ENCODE peak calls at places on chromosomes 4 and X, in five cellular contexts. C is choroid plexus epithelial cell, D is AG10803, W is transverse colon, O is GM10248. J is an unnamed sample.

GRCh38 chr4:164892018-164892417 is 15.0 kb downstream of the APELA start:
- DNase-seq in C (no peak), D (no peak), W (no peak), O (no peak), J (no peak)

GRCh38 chrX:138745215-138745614 is 33.7 kb upstream of the FGF13 start:
- DNase-seq in C (peak; percentile 50), D (peak; percentile 53), W (no peak), O (peak; percentile 13), J (no peak)

GRCh38 chrX:136789856-136790255 is 9.1 kb upstream of the ARHGEF6 start:
- DNase-seq in C (no peak), D (no peak), W (no peak), O (no peak), J (no peak)

GRCh38 chr4:185640809-185641675 is 105.7 kb upstream of the PDLIM3 start:
- DNase-seq in C (peak; percentile 94), D (peak; percentile 84), W (no peak), O (peak; percentile 51), J (peak; percentile 59)

GRCh38 chr4:148173397-148174017 is 268.7 kb downstream of the NR3C2 start:
- DNase-seq in C (peak; percentile 10), D (no peak), W (peak; percentile 22), O (no peak), J (no peak)

GRCh38 chr4:128006592-128006991 is 41.4 kb downstream of the ABHD18 start:
- DNase-seq in C (peak; percentile 59), D (no peak), W (no peak), O (no peak), J (no peak)

GRCh38 chrX:63270873-63271272 is 80.3 kb downstream of the SPIN4 start:
- DNase-seq in C (no peak), D (no peak), W (no peak), O (no peak), J (no peak)

GRCh38 chr4:6658635-6659075 is 18.2 kb downstream of the MRFAP1 start:
- DNase-seq in C (peak; percentile 54), D (peak; percentile 58), W (peak; percentile 28), O (no peak), J (no peak)

GRCh38 chr4:38873290-38873949 is 5.8 kb downstream of the FAM114A1 start:
- DNase-seq in C (no peak), D (no peak), W (no peak), O (no peak), J (peak; percentile 50)

GRCh38 chr4:62232755-62233280 is 1032.7 kb downstream of the ADGRL3 start:
- DNase-seq in C (no peak), D (no peak), W (no peak), O (no peak), J (no peak)

GRCh38 chrX:131677655-131678628 is 134.1 kb downstream of the OR13H1 start:
- DNase-seq in C (peak; percentile 33), D (peak; percentile 5), W (peak; percentile 31), O (peak; percentile 73), J (no peak)

GRCh38 chr4:144968606-144969005 is 129.4 kb downstream of the ANAPC10 start:
- DNase-seq in C (no peak), D (no peak), W (no peak), O (no peak), J (no peak)

GRCh38 chr4:144948009-144948408 is 150.0 kb downstream of the ANAPC10 start:
- DNase-seq in C (no peak), D (no peak), W (no peak), O (no peak), J (no peak)

DNA sequence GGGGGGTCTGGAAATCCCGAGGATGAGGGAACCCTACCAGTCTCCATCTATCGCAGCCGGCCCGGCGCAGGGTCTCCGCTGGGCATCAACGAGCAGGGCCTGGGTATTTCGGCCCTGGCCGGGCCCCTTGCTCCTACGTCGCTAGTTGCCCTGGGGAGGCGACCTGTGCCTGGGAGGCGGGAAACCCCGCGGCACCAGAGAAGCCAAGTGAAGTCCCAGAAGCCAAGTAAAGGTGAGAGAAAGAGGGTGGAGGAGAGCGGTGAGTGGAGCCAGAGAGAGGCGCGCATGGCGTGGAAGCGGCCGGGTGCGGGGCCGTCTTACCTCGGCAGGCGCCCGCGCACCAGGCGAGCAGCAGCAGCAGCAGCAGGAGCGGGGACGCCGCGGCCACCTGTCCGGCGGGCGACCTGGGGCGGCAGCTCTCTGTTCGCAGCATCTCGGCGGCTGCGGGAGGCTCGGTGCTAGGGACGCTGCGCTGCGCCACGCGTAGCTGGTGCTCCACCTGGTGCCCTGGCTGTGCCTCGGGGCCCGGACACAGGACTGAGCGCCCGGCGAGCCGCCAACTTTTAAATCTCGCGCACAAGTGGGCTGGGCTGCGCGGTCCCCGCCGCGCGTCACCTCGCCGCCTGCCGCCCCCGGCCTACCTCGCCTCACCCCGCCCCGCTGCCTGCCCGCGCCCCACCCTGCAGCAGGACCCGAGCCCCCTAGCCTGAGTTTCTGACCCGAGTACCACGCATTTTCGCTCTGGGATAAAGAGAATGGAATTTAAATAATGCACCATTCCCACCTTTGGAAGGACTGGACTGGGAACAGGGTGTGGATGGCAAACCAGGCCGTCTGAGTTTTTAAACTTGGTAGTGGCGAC is at the start of gene NMU:
- DNase-seq in C (no peak), D (no peak), W (peak; percentile 54), O (peak; percentile 55), J (peak; percentile 36)
- TF ChIP-seq CTCF in C (no peak), D (no peak), W (no peak), O (peak; percentile 26), J (peak; percentile 75)

DNA sequence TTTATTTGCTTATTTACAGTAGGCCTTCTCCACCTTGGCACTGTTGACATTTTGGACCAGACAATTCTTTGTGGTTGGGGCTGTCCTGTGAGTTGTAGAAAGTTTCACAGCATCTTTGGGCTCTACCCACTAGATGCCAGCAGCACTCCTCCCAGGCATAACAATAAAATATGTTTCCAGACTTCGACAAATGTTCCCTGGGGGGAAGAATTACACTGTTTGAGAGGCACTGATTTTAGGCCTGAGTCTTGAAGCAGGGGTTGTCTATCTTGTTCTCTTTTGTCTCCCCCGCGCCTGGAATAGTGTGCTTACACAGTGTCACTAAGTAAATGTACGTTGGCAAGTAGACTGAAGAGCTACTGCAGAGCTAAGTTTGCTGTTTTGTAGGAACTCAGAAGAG is 254.4 kb upstream of the BOD1L1 start:
- DNase-seq in C (peak; percentile 47), D (no peak), W (no peak), O (no peak), J (no peak)
- TF ChIP-seq CTCF in C (peak; percentile 48), D (peak; percentile 46), W (no peak), O (no peak), J (no peak)

DNA sequence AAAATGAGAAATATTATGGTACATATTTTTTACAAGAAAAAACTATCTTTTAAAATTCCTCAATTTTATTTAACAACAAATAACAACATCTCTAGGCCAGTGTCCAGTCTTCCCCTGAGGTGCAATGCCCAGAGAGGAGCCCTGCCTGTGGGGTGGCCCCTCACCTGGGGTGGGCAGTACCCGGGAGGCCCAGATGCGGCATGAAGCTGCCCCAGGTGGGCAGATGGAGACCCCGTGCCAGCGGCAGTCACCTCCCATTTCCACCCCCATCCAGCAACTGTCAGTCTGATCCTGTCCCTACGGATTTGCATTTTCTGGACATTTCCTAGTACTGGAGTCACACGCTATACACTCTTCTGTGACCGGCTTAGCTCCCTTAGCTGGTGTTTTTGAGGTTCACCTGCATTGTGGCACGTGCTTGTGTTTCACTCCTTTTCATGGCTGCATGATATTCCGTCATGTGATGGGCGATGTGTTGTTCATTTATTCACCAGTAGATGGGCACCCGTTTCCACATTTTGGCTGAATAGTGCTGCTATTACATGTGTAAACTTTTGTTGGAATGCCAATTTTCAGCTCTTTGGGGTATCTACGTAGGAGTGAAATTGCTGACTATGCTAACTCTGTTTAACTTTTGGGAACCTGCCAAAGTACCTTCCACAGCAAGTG is 11.9 kb upstream of the MAEA start:
- DNase-seq in C (no peak), D (no peak), W (no peak), O (no peak), J (no peak)
- TF ChIP-seq CTCF in C (peak; percentile 22), D (peak; percentile 12), W (no peak), O (no peak), J (no peak)

DNA sequence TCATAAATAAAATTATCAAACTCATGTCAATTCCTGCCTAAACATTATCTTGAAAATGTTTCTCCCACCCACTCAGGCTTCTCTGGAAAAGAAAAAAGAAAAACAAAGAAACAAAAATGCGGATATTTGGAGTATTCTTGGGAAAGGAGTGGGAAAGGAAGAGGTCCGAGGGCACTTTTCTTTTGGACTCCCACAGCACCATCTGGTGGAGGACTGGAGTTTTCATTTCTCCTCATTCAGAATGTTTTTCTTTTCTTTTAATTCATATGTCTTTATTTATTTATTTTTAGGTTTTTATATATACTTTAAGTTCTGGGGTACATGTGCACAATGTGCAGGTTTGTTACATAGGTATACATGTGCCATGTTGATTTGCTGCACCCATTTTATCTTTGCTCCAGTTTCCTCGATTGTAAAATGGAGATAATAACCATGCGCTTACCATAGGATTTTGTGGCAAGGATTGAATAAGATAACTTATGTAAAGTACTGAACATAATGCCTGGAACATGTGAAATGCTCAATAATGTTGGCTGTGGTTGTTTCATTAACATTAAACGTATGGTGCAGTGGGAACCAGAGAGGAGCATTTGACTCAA is 8.0 kb upstream of the KCNE5 start:
- DNase-seq in C (peak; percentile 53), D (peak; percentile 8), W (no peak), O (no peak), J (no peak)
- TF ChIP-seq CTCF in C (peak; percentile 59), D (peak; percentile 53), W (peak; percentile 34), O (peak; percentile 40), J (peak; percentile 40)

GRCh38 chr4:183107891-183108459 is 8.9 kb downstream of the WWC2 start:
- DNase-seq in C (no peak), D (no peak), W (no peak), O (no peak), J (no peak)

GRCh38 chr4:183110244-183110643 is 11.2 kb downstream of the WWC2 start:
- DNase-seq in C (no peak), D (no peak), W (no peak), O (no peak), J (no peak)

GRCh38 chr4:183111452-183111885 is 12.4 kb downstream of the WWC2 start:
- DNase-seq in C (no peak), D (no peak), W (no peak), O (no peak), J (no peak)

GRCh38 chr4:183105092-183105491 is 6.0 kb downstream of the WWC2 start:
- DNase-seq in C (no peak), D (no peak), W (no peak), O (no peak), J (no peak)

DNA sequence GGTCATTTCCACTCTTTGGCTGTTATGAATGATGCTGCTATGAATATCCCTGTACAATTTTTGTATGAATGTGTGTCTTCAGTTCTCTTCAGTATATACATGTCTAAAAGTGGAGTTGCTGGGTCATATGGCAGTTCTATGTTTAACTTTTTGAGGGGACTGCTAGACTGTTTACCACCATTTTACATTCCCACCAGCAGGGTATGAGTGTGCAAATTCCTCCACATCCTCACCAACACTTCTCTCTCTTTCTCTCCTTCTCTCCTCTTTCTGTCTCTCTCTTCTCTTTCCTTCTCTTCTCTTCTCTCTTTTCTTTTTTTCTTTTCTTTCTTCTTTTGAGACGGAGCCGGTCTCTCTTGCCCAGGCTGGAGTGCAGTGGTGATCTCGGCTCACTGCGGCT is 7.8 kb downstream of the WWC2 start:
- DNase-seq in C (peak; percentile 36), D (no peak), W (no peak), O (no peak), J (no peak)
- TF ChIP-seq CTCF in C (peak; percentile 25), D (peak; percentile 28), W (no peak), O (no peak), J (no peak)